ENCODE peak calls at places on chromosomes 13 and 19, in eight cellular contexts. M is hypothalamus; K is stimulated activated CD4-positive, alpha-beta T cell treated with anti-CD3 and anti-CD28 coated beads, Interleukin-4, amount 100 ng/mL, for 24 hours; N is astrocyte of the cerebellum; U is fibroblast of the conjunctiva; L is activated naive CD4-positive, alpha-beta T cell; Y is globus pallidus; S is Right ventricle myocardium superior. F is an unnamed sample.

GRCh38 chr13:52851153-52851962 is 2.9 kb upstream of the PCDH8 start:
- DNase-seq in M (peak), K (peak), N (no peak), U (no peak), L (no peak), Y (peak), S (peak), F (no peak)

GRCh38 chr19:50465986-50466771 is 10.1 kb upstream of the EMC10 start:
- DNase-seq in M (peak), K (no peak), N (no peak), U (no peak), L (no peak), Y (no peak), S (no peak), F (no peak)

GRCh38 chr19:6718111-6718740 is 2.2 kb downstream of the C3 start:
- DNase-seq in M (no peak), K (no peak), N (no peak), U (no peak), L (no peak), Y (no peak), S (no peak), F (no peak)

GRCh38 chr19:48390188-48391099 is 907 bp downstream of the KDELR1 start:
- DNase-seq in M (peak), K (peak), N (no peak), U (no peak), L (peak), Y (peak), S (peak), F (no peak)

GRCh38 chr19:51830263-51830662 is 35.3 kb downstream of the FPR3 start:
- DNase-seq in M (no peak), K (no peak), N (no peak), U (no peak), L (no peak), Y (no peak), S (no peak), F (no peak)

GRCh38 chr13:109712187-109712601 is 74.2 kb downstream of the IRS2 start:
- DNase-seq in M (no peak), K (no peak), N (no peak), U (no peak), L (no peak), Y (no peak), S (no peak), F (no peak)

GRCh38 chr19:12838182-12838890 is at the start of gene MAST1:
- DNase-seq in M (peak), K (peak), N (no peak), U (no peak), L (peak), Y (peak), S (no peak), F (no peak)

GRCh38 chr19:6551091-6551490 is 20.3 kb downstream of the TNFSF9 start:
- DNase-seq in M (no peak), K (no peak), N (no peak), U (no peak), L (no peak), Y (no peak), S (no peak), F (no peak)

GRCh38 chr13:23956106-23956505 is 58.8 kb upstream of the C1QTNF9B start:
- DNase-seq in M (no peak), K (no peak), N (no peak), U (no peak), L (no peak), Y (no peak), S (no peak), F (no peak)

GRCh38 chr13:30464496-30465351 is 1.0 kb downstream of the HMGB1 start:
- DNase-seq in M (peak), K (peak), N (peak), U (peak), L (peak), Y (peak), S (peak), F (peak)

GRCh38 chr19:33434886-33435705 is 61.6 kb downstream of the CEBPG start:
- DNase-seq in M (no peak), K (no peak), N (peak), U (no peak), L (no peak), Y (no peak), S (peak), F (no peak)

GRCh38 chr19:51632126-51632525 is 1.9 kb upstream of the SIGLEC5 start:
- DNase-seq in M (no peak), K (no peak), N (no peak), U (no peak), L (no peak), Y (no peak), S (no peak), F (no peak)

GRCh38 chr19:7705387-7706187 is 3.7 kb upstream of the FCER2 start:
- DNase-seq in M (no peak), K (peak), N (no peak), U (no peak), L (peak), Y (peak), S (peak), F (no peak)

GRCh38 chr13:95355491-95355890 is 54.2 kb upstream of the ABCC4 start:
- DNase-seq in M (no peak), K (no peak), N (peak), U (no peak), L (no peak), Y (no peak), S (no peak), F (no peak)

GRCh38 chr19:35716735-35716984 is 1.1 kb upstream of the KMT2B start:
- DNase-seq in M (no peak), K (no peak), N (peak), U (no peak), L (no peak), Y (no peak), S (no peak), F (no peak)

GRCh38 chr13:73671011-73671410 is 463.2 kb downstream of the KLF12 start:
- DNase-seq in M (no peak), K (no peak), N (no peak), U (no peak), L (no peak), Y (no peak), S (no peak), F (no peak)

GRCh38 chr13:21338651-21339278 is 120.3 kb downstream of the ZDHHC20 start:
- DNase-seq in M (no peak), K (no peak), N (no peak), U (no peak), L (no peak), Y (no peak), S (no peak), F (no peak)

GRCh38 chr19:7644550-7644877 is 7.6 kb downstream of the STXBP2 start:
- DNase-seq in M (no peak), K (no peak), N (no peak), U (no peak), L (no peak), Y (no peak), S (no peak), F (no peak)

GRCh38 chr13:106299616-106300015 is 235.8 kb downstream of the EFNB2 start:
- DNase-seq in M (no peak), K (no peak), N (no peak), U (no peak), L (no peak), Y (no peak), S (no peak), F (no peak)

GRCh38 chr13:50230365-50230978 is 215.2 kb downstream of the KCNRG start:
- DNase-seq in M (no peak), K (no peak), N (no peak), U (peak), L (no peak), Y (no peak), S (no peak), F (no peak)

GRCh38 chr13:36251528-36251927 is 37.2 kb upstream of the SOHLH2 start:
- DNase-seq in M (no peak), K (no peak), N (no peak), U (no peak), L (no peak), Y (no peak), S (no peak), F (no peak)

GRCh38 chr19:48698046-48698445 is 2.3 kb downstream of the FUT2 start:
- DNase-seq in M (no peak), K (no peak), N (peak), U (no peak), L (no peak), Y (no peak), S (no peak), F (no peak)

GRCh38 chr19:16532440-16533273 is 9.6 kb downstream of the CHERP start:
- DNase-seq in M (no peak), K (no peak), N (no peak), U (no peak), L (no peak), Y (no peak), S (no peak), F (no peak)

GRCh38 chr13:24083722-24084421 is 76.6 kb upstream of the SPATA13 start:
- DNase-seq in M (no peak), K (no peak), N (no peak), U (no peak), L (no peak), Y (peak), S (no peak), F (no peak)

GRCh38 chr13:32150794-32151193 is 119.2 kb downstream of the FRY start:
- DNase-seq in M (peak), K (no peak), N (peak), U (peak), L (no peak), Y (peak), S (peak), F (no peak)

GRCh38 chr19:18308948-18309325 is 13.9 kb downstream of the LSM4 start:
- DNase-seq in M (no peak), K (no peak), N (no peak), U (no peak), L (no peak), Y (no peak), S (no peak), F (no peak)

GRCh38 chr19:35781650-35782049 is 6.3 kb downstream of the ARHGAP33 start:
- DNase-seq in M (no peak), K (no peak), N (no peak), U (no peak), L (no peak), Y (no peak), S (peak), F (no peak)

GRCh38 chr19:3982701-3983541 is 2.3 kb downstream of the EEF2 start:
- DNase-seq in M (no peak), K (peak), N (no peak), U (no peak), L (no peak), Y (no peak), S (no peak), F (no peak)

GRCh38 chr13:76086729-76087128 is 450.6 kb downstream of the LMO7 start:
- DNase-seq in M (no peak), K (no peak), N (no peak), U (no peak), L (no peak), Y (no peak), S (no peak), F (no peak)

GRCh38 chr13:93624371-93624777 is 397.8 kb downstream of the GPC6 start:
- DNase-seq in M (no peak), K (no peak), N (peak), U (no peak), L (no peak), Y (no peak), S (no peak), F (no peak)

GRCh38 chr19:52296400-52296772 is 583 bp upstream of the ZNF480 start:
- DNase-seq in M (no peak), K (no peak), N (no peak), U (no peak), L (no peak), Y (peak), S (no peak), F (no peak)

GRCh38 chr13:75256922-75257321 is 225.0 kb downstream of the TBC1D4 start:
- DNase-seq in M (no peak), K (no peak), N (no peak), U (no peak), L (no peak), Y (no peak), S (no peak), F (no peak)

F was measured in esophagus squamous epithelium.